ENCODE peak calls at places on chromosomes 7 and 10, in eight cellular contexts. C is Ammon's horn; P is A172; H is foreskin melanocyte; A is stimulated activated CD4-positive, alpha-beta T cell treated with anti-CD3 and anti-CD28 coated beads, Interleukin-1b, Interleukin-23, amount 100 ng/mL, for 1 hour; Q is WTC11; K is left cardiac atrium; J is renal cortical epithelial cell. R is an unnamed sample.

GRCh38 chr10:93600446-93600860 is 582 bp downstream of the RBP4 start:
- DNase-seq in P (no peak), J (no peak), A (no peak), H (no peak), Q (peak; percentile 29), C (no peak), K (no peak), R (no peak)

GRCh38 chr10:97466755-97467154 is 20.8 kb downstream of the ZDHHC16 start:
- DNase-seq in P (peak; percentile 58), A (no peak), J (peak; percentile 56), C (no peak), K (no peak), Q (no peak), H (no peak), R (no peak)

GRCh38 chr7:28591275-28591674 is 179.0 kb downstream of the CREB5 start:
- DNase-seq in P (no peak), A (no peak), H (no peak), K (no peak), Q (no peak), J (no peak), C (no peak), R (no peak)

GRCh38 chr10:88687853-88688467 is 18.1 kb upstream of the LIPK start:
- DNase-seq in P (peak; percentile 15), Q (no peak), H (no peak), A (no peak), C (peak; percentile 7), J (peak; percentile 42), K (no peak), R (peak; percentile 62)

GRCh38 chr10:59234814-59235429 is 58.5 kb downstream of the PHYHIPL start:
- DNase-seq in J (peak; percentile 59), P (peak; percentile 32), K (peak; percentile 20), C (peak; percentile 50), A (no peak), Q (no peak), H (no peak), R (peak; percentile 10)

GRCh38 chr10:85608706-85609105 is 757.9 kb downstream of the GRID1 start:
- DNase-seq in J (no peak), Q (no peak), A (no peak), H (no peak), C (no peak), P (no peak), K (no peak), R (no peak)

GRCh38 chr7:28041508-28042314 is 138.9 kb downstream of the JAZF1 start:
- DNase-seq in A (no peak), H (peak; percentile 75), C (no peak), K (no peak), J (peak; percentile 62), P (peak; percentile 97), Q (no peak), R (no peak)

GRCh38 chr7:99380823-99381663 is 6.5 kb downstream of the ARPC1B start:
- DNase-seq in P (peak; percentile 69), C (no peak), J (peak; percentile 35), H (peak; percentile 81), A (peak; percentile 62), K (no peak), Q (no peak), R (no peak)

GRCh38 chr10:91296471-91296870 is 76.0 kb downstream of the PCGF5 start:
- DNase-seq in J (peak; percentile 52), C (no peak), P (peak; percentile 53), Q (no peak), A (no peak), H (no peak), K (no peak), R (peak; percentile 58)

GRCh38 chr10:47206449-47207279 is 93.3 kb upstream of the GDF10 start:
- DNase-seq in A (no peak), H (no peak), J (no peak), Q (no peak), K (no peak), C (no peak), P (peak; percentile 31), R (no peak)

GRCh38 chr10:110840225-110840922 is 31.4 kb upstream of the PDCD4 start:
- DNase-seq in A (no peak), J (peak; percentile 54), C (no peak), K (peak; percentile 48), H (no peak), Q (no peak), P (no peak), R (no peak)

GRCh38 chr7:133827707-133828580 is 299.2 kb upstream of the LRGUK start:
- DNase-seq in Q (no peak), C (no peak), H (no peak), K (no peak), P (no peak), A (no peak), J (peak; percentile 37), R (no peak)

GRCh38 chr7:146116452-146117219 is at the start of gene CNTNAP2:
- DNase-seq in J (no peak), C (peak; percentile 43), Q (peak; percentile 67), A (no peak), H (peak; percentile 25), K (peak; percentile 14), P (no peak), R (peak; percentile 55)

GRCh38 chr10:86945361-86946214 is 11.8 kb downstream of the MMRN2 start:
- DNase-seq in K (peak; percentile 30), J (peak; percentile 51), P (no peak), A (no peak), C (no peak), Q (peak; percentile 82), H (no peak), R (peak; percentile 72)

GRCh38 chr10:5775705-5776104 is 37.5 kb downstream of the GDI2 start:
- DNase-seq in P (no peak), K (peak; percentile 32), Q (no peak), C (peak; percentile 33), H (no peak), A (peak; percentile 29), J (no peak), R (no peak)

GRCh38 chr10:133135116-133135465 is 24.9 kb upstream of the KNDC1 start:
- DNase-seq in K (no peak), Q (no peak), A (no peak), J (no peak), H (no peak), P (no peak), C (no peak), R (no peak)

GRCh38 chr7:131109011-131109756 is 218.5 kb upstream of the MKLN1 start:
- DNase-seq in H (no peak), K (no peak), C (no peak), P (no peak), Q (no peak), A (no peak), J (no peak), R (peak; percentile 14)

GRCh38 chr10:78441010-78441409 is 407.3 kb downstream of the RPS24 start:
- DNase-seq in P (no peak), H (no peak), A (no peak), C (no peak), K (no peak), J (no peak), Q (no peak), R (no peak)

GRCh38 chr10:49360271-49361177 is 35.4 kb downstream of the DRGX start:
- DNase-seq in Q (no peak), K (peak; percentile 44), P (no peak), C (no peak), J (peak; percentile 3), A (no peak), H (no peak), R (peak; percentile 42)

GRCh38 chr7:70634610-70635068 is 497.3 kb upstream of the GALNT17 start:
- DNase-seq in C (no peak), H (no peak), K (no peak), J (no peak), Q (no peak), A (no peak), P (peak; percentile 91), R (no peak)

GRCh38 chr10:123241391-123242141 is 87.4 kb downstream of the BUB3 start:
- DNase-seq in Q (no peak), A (no peak), K (no peak), P (no peak), C (no peak), J (no peak), H (no peak), R (no peak)

GRCh38 chr10:70827358-70827757 is 11.6 kb downstream of the SGPL1 start:
- DNase-seq in A (no peak), C (no peak), P (no peak), Q (no peak), K (no peak), J (no peak), H (peak; percentile 79), R (no peak)

GRCh38 chr10:100913470-100913865 is 705 bp downstream of the SLF2 start:
- DNase-seq in J (no peak), C (no peak), K (no peak), Q (no peak), A (no peak), H (no peak), P (no peak), R (no peak)

GRCh38 chr10:22183771-22184466 is 33.9 kb downstream of the EBLN1 start:
- DNase-seq in C (no peak), K (no peak), A (no peak), H (no peak), P (no peak), J (no peak), Q (no peak), R (no peak)

GRCh38 chr10:109931153-109931552 is 7.8 kb upstream of the XPNPEP1 start:
- DNase-seq in J (no peak), K (no peak), H (no peak), Q (no peak), P (no peak), C (peak; percentile 78), A (no peak), R (no peak)

GRCh38 chr10:87842220-87842641 is 21.1 kb downstream of the KLLN start:
- DNase-seq in H (no peak), K (no peak), A (no peak), Q (no peak), C (no peak), J (peak; percentile 98), P (peak; percentile 84), R (no peak)

GRCh38 chr10:122992031-122992585 is 11.9 kb downstream of the PSTK start:
- DNase-seq in P (no peak), H (peak; percentile 57), J (no peak), A (no peak), C (no peak), K (no peak), Q (no peak), R (no peak)

GRCh38 chr10:119655566-119656001 is 4.4 kb downstream of the BAG3 start:
- DNase-seq in C (peak; percentile 31), K (peak; percentile 72), A (no peak), J (peak; percentile 47), P (peak; percentile 80), Q (no peak), H (peak; percentile 65), R (no peak)

GRCh38 chr7:73698410-73698809 is 15.0 kb downstream of the BUD23 start:
- DNase-seq in C (no peak), K (no peak), A (no peak), J (no peak), H (no peak), P (no peak), Q (no peak), R (no peak)

GRCh38 chr10:93598157-93598556 is 2.9 kb downstream of the RBP4 start:
- DNase-seq in A (no peak), H (no peak), J (peak; percentile 6), K (no peak), C (no peak), Q (no peak), P (no peak), R (no peak)

GRCh38 chr7:107078517-107078966 is 34.0 kb downstream of the PRKAR2B start:
- DNase-seq in C (no peak), P (peak; percentile 90), K (peak; percentile 28), Q (no peak), A (no peak), J (peak; percentile 81), H (no peak), R (no peak)

GRCh38 chr7:143408686-143409551 is at the start of gene EPHA1:
- DNase-seq in Q (peak; percentile 82), K (peak; percentile 34), J (peak; percentile 62), H (no peak), P (no peak), A (no peak), C (no peak), R (peak; percentile 95)

GRCh38 chr7:26013551-26014083 is 138.4 kb upstream of the NFE2L3 start:
- DNase-seq in H (peak; percentile 19), C (no peak), P (no peak), Q (no peak), A (no peak), J (peak; percentile 79), K (no peak), R (peak; percentile 33)

GRCh38 chr10:5643356-5643755 is 23.0 kb downstream of the ASB13 start:
- DNase-seq in A (no peak), K (no peak), P (no peak), Q (no peak), J (no peak), H (no peak), C (no peak), R (no peak)

R was measured in iPS-NIHi11.